ENCODE peak calls at places on chromosomes 16 and 17, in seven cellular contexts. R is GM23338, B is SK-N-SH, T is HCT116, X is PC-3, F is neural progenitor cell, M is GM23248. O is an unnamed sample.

GRCh38 chr16:57617604-57618111 is 10.8 kb upstream of the ADGRG1 start:
- DNase-seq in R (no peak), B (peak), T (no peak), X (no peak), F (no peak), M (no peak), O (no peak)

GRCh38 chr17:48194097-48194550 is 86.6 kb downstream of the SNX11 start:
- DNase-seq in R (no peak), B (no peak), T (peak), X (peak), F (no peak), M (peak), O (no peak)

GRCh38 chr17:27630607-27631408 is at the start of gene LGALS9:
- DNase-seq in R (no peak), B (no peak), T (no peak), X (peak), F (no peak), M (peak), O (no peak)

GRCh38 chr17:10360578-10360977 is 12.2 kb downstream of the MYH13 start:
- DNase-seq in R (no peak), B (no peak), T (no peak), X (no peak), F (no peak), M (peak), O (no peak)

GRCh38 chr16:88300463-88300835 is 82.3 kb upstream of the ZNF469 start:
- DNase-seq in R (no peak), B (no peak), T (no peak), X (no peak), F (no peak), M (peak), O (no peak)

GRCh38 chr17:73192219-73192893 is 499 bp upstream of the COG1 start:
- DNase-seq in R (peak), B (peak), T (peak), X (peak), F (peak), M (peak), O (peak)

GRCh38 chr17:47188266-47188665 is 829 bp downstream of the CDC27 start:
- DNase-seq in R (peak), B (peak), T (no peak), X (peak), F (no peak), M (peak), O (peak)

GRCh38 chr16:31713945-31714898 is 159.4 kb upstream of the ZNF267 start:
- DNase-seq in R (peak), B (peak), T (no peak), X (no peak), F (peak), M (peak), O (no peak)

GRCh38 chr17:72123964-72124791 is 3.4 kb downstream of the SOX9 start:
- DNase-seq in R (peak), B (peak), T (no peak), X (peak), F (peak), M (no peak), O (no peak)

GRCh38 chr17:64736804-64737492 is 74.8 kb upstream of the SMURF2 start:
- DNase-seq in R (peak), B (peak), T (peak), X (peak), F (peak), M (peak), O (peak)

GRCh38 chr17:45261577-45262515 is at the start of gene SPATA32:
- DNase-seq in R (peak), B (peak), T (no peak), X (peak), F (peak), M (peak), O (no peak)

GRCh38 chr16:73956592-73957495 is 339.8 kb upstream of the PSMD7 start:
- DNase-seq in R (peak), B (peak), T (peak), X (peak), F (peak), M (peak), O (peak)

GRCh38 chr17:549197-550040 is 165.2 kb downstream of the VPS53 start:
- DNase-seq in R (no peak), B (no peak), T (no peak), X (no peak), F (no peak), M (peak), O (no peak)

GRCh38 chr16:25063102-25063501 is 47.9 kb upstream of the ARHGAP17 start:
- DNase-seq in R (no peak), B (no peak), T (no peak), X (no peak), F (no peak), M (no peak), O (no peak)

GRCh38 chr16:25065899-25066298 is 45.6 kb upstream of the LCMT1 start:
- DNase-seq in R (peak), B (peak), T (no peak), X (no peak), F (no peak), M (no peak), O (no peak)

GRCh38 chr16:25063865-25064264 is 47.7 kb upstream of the LCMT1 start:
- DNase-seq in R (no peak), B (no peak), T (no peak), X (no peak), F (no peak), M (peak), O (no peak)

GRCh38 chr16:25066426-25066746 is 45.2 kb upstream of the LCMT1 start:
- DNase-seq in R (no peak), B (no peak), T (no peak), X (no peak), F (no peak), M (no peak), O (no peak)

DNA sequence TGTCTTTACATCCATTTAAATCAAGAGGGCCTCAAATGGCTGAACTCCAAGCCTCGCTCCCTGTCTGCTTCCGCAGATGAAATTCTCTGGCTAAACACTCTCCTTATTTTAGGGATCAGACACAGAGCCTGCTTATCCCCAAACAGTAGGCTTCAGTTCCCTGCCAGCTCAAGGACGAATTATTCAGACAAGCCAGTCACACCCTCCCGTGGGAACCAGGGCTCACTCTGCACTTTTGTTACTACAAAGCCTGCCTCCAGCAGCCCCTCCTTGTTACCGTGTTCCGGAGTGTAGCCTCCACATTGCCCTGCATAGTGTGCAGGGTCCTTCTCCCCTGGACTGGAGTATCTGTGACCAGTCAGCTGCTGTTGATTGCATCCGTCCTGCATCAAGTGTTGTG is 46.6 kb upstream of the LCMT1 start:
- DNase-seq in R (peak), B (no peak), T (no peak), X (no peak), F (peak), M (peak), O (no peak)
- TF ChIP-seq EZH2phosphoT487 in R (no peak), B (no peak), T (no peak), X (no peak), F (no peak), M (no peak), O (no peak)

GRCh38 chr16:75247249-75247648 is 4.2 kb downstream of the BCAR1 start:
- DNase-seq in R (no peak), B (no peak), T (no peak), X (no peak), F (no peak), M (no peak), O (no peak)

GRCh38 chr16:75244225-75244792 is 7.1 kb downstream of the BCAR1 start:
- DNase-seq in R (no peak), B (no peak), T (no peak), X (peak), F (no peak), M (peak), O (no peak)

GRCh38 chr16:75246504-75247205 is 4.8 kb downstream of the BCAR1 start:
- DNase-seq in R (no peak), B (no peak), T (no peak), X (no peak), F (no peak), M (no peak), O (no peak)

GRCh38 chr16:75243667-75244224 is 7.7 kb downstream of the BCAR1 start:
- DNase-seq in R (no peak), B (no peak), T (no peak), X (no peak), F (no peak), M (no peak), O (no peak)

DNA sequence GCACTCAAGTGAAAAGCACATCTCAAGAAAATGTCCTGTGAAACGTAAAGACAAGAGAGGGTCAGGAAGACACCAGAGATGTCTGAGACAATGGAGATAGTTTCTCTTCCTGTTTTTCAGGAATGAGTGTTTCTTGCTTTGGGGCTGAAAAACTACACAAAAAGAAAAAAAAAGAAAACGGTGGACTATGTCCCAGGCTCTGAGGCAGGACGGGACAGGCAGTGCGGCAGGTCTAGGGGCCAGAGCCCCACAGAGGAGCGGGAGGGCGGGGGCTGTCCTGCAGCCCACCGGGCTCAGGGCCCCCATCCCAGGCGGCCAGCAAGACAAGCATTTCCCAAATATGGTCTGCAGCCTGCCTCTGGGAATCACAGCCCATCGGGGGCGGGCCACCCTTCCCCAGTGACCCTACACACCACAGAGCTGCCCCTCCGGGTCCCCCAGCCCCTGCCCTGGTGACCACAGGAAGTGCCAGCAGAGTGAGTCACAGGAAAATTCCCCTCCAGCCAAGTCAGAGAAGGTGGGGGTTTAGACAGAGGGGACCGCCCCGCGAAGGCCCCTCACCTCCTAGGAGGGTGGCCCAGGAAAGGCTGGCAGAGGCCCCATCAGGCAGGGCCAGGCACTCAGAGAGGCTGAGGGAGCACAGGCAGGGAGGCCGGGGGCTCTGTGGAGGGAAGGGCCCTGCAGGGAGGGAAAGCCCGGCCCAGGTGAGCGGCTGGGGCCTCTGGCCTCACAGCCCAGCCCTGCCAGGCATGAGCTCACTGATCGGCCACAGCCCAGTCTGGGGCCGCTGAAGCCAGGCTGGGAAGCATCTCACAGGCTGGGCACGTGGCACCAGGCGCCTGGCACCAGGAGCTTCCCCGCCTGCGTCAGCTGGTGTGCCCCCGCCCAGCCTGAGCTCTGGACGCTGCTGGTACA is 6.3 kb downstream of the BCAR1 start:
- DNase-seq in R (peak), B (peak), T (no peak), X (peak), F (peak), M (peak), O (no peak)
- TF ChIP-seq EZH2phosphoT487 in R (no peak), B (no peak), T (no peak), X (peak), F (no peak), M (no peak), O (no peak)

GRCh38 chr17:8481089-8481488 is 45.4 kb downstream of the NDEL1 start:
- DNase-seq in R (no peak), B (no peak), T (no peak), X (no peak), F (no peak), M (no peak), O (no peak)
- TF ChIP-seq EZH2phosphoT487 in R (no peak), B (no peak), T (no peak), X (no peak), F (no peak), M (no peak), O (no peak)

DNA sequence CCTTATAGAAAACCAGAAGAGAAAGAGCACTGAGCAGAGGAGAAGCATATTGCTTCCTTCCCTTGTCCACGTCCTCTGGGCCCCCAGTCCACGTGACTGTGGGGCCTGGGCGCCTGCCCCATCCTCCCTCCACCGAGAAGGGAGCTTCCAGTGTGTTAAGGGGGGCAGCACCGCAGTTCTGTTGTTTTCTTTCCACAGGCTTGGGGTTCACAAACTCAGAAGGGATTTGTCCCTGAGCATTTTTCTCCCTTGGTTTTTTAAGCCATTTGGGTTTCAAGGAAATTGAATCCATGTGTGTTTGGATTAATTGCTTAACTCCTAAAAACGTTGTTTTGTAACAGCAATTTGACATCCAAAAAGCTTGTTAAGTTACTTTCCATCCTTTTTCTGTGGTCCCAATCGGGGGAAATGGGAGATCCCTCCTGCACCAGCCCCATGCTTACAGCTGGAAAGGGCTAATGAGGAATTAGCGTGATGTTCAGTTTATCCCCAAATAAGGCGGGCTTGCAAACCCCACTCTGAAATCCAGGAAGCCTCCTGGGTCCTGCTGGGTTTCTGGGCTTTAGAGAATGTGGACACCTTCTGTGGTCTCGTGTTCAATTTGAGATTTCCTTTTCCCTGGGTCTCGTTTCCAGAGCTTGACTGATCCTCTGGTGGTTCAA is 347.4 kb upstream of the TNRC6C start:
- DNase-seq in R (no peak), B (no peak), T (no peak), X (no peak), F (no peak), M (peak), O (no peak)
- TF ChIP-seq EZH2phosphoT487 in R (no peak), B (no peak), T (no peak), X (no peak), F (no peak), M (no peak), O (no peak)

DNA sequence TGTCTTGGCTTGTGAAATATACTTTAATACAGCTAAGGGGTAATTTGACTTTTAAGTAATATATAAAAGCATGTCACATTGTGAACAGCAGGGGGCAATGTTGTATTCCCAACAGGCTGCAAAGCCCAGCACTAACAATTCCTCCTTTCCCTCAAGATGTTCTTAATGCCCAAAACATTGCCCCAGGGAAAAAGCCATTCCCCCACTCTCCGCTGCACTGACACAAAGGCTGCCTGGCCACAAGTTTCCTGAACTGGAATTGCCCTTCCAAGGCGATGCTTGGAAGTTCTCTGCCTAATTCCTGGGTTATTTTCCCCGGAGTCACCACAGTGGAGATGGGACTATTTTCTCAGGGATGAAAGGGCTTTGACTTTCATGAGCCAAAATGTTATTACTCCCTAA is 27.2 kb downstream of the CLEC16A start:
- DNase-seq in R (peak), B (peak), T (peak), X (peak), F (peak), M (peak), O (peak)
- TF ChIP-seq EZH2phosphoT487 in R (no peak), B (no peak), T (no peak), X (no peak), F (no peak), M (no peak), O (no peak)

DNA sequence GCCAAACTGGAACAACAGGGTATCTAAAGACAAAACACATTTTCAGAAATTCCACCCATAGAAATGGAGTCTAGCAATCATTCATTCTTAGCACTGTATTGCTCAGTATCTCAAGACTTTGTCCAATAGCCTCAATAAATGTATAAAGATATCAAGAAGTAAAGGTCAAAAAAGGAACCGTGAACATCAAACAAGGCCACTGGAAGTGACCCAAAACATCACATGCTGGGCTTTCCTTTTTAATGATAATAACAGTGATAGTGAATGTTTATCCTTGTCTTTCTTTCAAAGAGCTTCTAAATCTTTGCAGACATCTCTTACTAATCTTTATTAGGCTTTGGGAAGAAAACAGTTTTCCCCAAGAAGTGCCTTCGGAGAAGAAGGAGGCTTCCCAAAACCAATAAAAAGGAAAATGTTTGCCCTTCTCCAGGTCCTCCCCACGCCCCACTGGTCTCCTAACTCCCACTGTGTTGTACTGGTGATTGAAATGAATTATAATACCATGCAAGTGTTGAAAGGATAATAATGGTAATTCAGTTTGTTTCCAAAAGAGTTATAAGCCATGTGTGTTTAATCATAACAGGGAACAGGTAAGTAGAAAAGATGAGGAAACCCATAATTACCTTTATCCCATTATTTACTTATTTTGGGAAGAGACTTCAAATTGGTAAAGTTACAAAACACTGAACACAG is 18.6 kb downstream of the RNF43 start:
- DNase-seq in R (peak), B (no peak), T (no peak), X (no peak), F (no peak), M (no peak), O (no peak)
- TF ChIP-seq EZH2phosphoT487 in R (no peak), B (no peak), T (no peak), X (no peak), F (no peak), M (no peak), O (no peak)

O was measured in MM.1S.